ENCODE peak calls at places on chromosomes 13 and 19, in nine cellular contexts. One of them, this sample, is unnamed.

GRCh38 chr19:18883530-18884304 is 12.2 kb downstream of the CERS1 start:
- DNase-seq in stomach: no peak
- DNase-seq in IMR-90: no peak
- DNase-seq in adrenal gland: no peak
- DNase-seq in body of pancreas: no peak
- DNase-seq in tibial nerve: no peak
- DNase-seq in sigmoid colon: no peak
- DNase-seq in suprapubic skin: no peak
- DNase-seq in HCT116: no peak
- DNase-seq in this sample: no peak

GRCh38 chr19:1410136-1410786 is 2.9 kb downstream of the DAZAP1 start:
- DNase-seq in stomach: no peak
- DNase-seq in IMR-90: peak
- DNase-seq in adrenal gland: no peak
- DNase-seq in body of pancreas: peak
- DNase-seq in tibial nerve: no peak
- DNase-seq in sigmoid colon: no peak
- DNase-seq in suprapubic skin: no peak
- DNase-seq in HCT116: no peak
- DNase-seq in this sample: no peak

GRCh38 chr13:22757530-22758120 is 423.2 kb upstream of the SGCG start:
- DNase-seq in stomach: no peak
- DNase-seq in IMR-90: peak
- DNase-seq in adrenal gland: no peak
- DNase-seq in body of pancreas: no peak
- DNase-seq in tibial nerve: no peak
- DNase-seq in sigmoid colon: no peak
- DNase-seq in suprapubic skin: no peak
- DNase-seq in HCT116: no peak
- DNase-seq in this sample: no peak

GRCh38 chr19:33231511-33231910 is 5.9 kb upstream of the SLC7A10 start:
- DNase-seq in stomach: no peak
- DNase-seq in IMR-90: peak
- DNase-seq in adrenal gland: no peak
- DNase-seq in body of pancreas: no peak
- DNase-seq in tibial nerve: no peak
- DNase-seq in sigmoid colon: no peak
- DNase-seq in suprapubic skin: no peak
- DNase-seq in HCT116: no peak
- DNase-seq in this sample: no peak

GRCh38 chr19:49643466-49643865 is 1.5 kb downstream of the SCAF1 start:
- DNase-seq in stomach: no peak
- DNase-seq in IMR-90: no peak
- DNase-seq in adrenal gland: no peak
- DNase-seq in body of pancreas: no peak
- DNase-seq in tibial nerve: no peak
- DNase-seq in sigmoid colon: no peak
- DNase-seq in suprapubic skin: no peak
- DNase-seq in HCT116: no peak
- DNase-seq in this sample: no peak

GRCh38 chr19:37969695-37970094 is 62.7 kb downstream of the SIPA1L3 start:
- DNase-seq in stomach: no peak
- DNase-seq in IMR-90: no peak
- DNase-seq in adrenal gland: no peak
- DNase-seq in body of pancreas: no peak
- DNase-seq in tibial nerve: no peak
- DNase-seq in sigmoid colon: no peak
- DNase-seq in suprapubic skin: no peak
- DNase-seq in HCT116: no peak
- DNase-seq in this sample: no peak

GRCh38 chr19:6357995-6358394 is 3.3 kb upstream of the CLPP start:
- DNase-seq in stomach: no peak
- DNase-seq in IMR-90: no peak
- DNase-seq in adrenal gland: peak
- DNase-seq in body of pancreas: no peak
- DNase-seq in tibial nerve: no peak
- DNase-seq in sigmoid colon: no peak
- DNase-seq in suprapubic skin: no peak
- DNase-seq in HCT116: no peak
- DNase-seq in this sample: no peak

GRCh38 chr19:869245-870177 is 10.0 kb downstream of the CFD start:
- DNase-seq in stomach: no peak
- DNase-seq in IMR-90: peak
- DNase-seq in adrenal gland: peak
- DNase-seq in body of pancreas: peak
- DNase-seq in tibial nerve: peak
- DNase-seq in sigmoid colon: peak
- DNase-seq in suprapubic skin: no peak
- DNase-seq in HCT116: peak
- DNase-seq in this sample: peak

GRCh38 chr19:30606114-30607050 is 234.2 kb downstream of the ZNF536 start:
- DNase-seq in stomach: no peak
- DNase-seq in IMR-90: no peak
- DNase-seq in adrenal gland: no peak
- DNase-seq in body of pancreas: no peak
- DNase-seq in tibial nerve: no peak
- DNase-seq in sigmoid colon: no peak
- DNase-seq in suprapubic skin: peak
- DNase-seq in HCT116: no peak
- DNase-seq in this sample: no peak

GRCh38 chr19:48290341-48290922 is 20.6 kb downstream of the ZNF114 start:
- DNase-seq in stomach: no peak
- DNase-seq in IMR-90: peak
- DNase-seq in adrenal gland: peak
- DNase-seq in body of pancreas: no peak
- DNase-seq in tibial nerve: no peak
- DNase-seq in sigmoid colon: no peak
- DNase-seq in suprapubic skin: no peak
- DNase-seq in HCT116: no peak
- DNase-seq in this sample: no peak

GRCh38 chr13:106573855-106574254 is 5.9 kb upstream of the ARGLU1 start:
- DNase-seq in stomach: peak
- DNase-seq in IMR-90: peak
- DNase-seq in adrenal gland: no peak
- DNase-seq in body of pancreas: peak
- DNase-seq in tibial nerve: peak
- DNase-seq in sigmoid colon: peak
- DNase-seq in suprapubic skin: no peak
- DNase-seq in HCT116: no peak
- DNase-seq in this sample: peak

GRCh38 chr13:113937073-113937472 is 36.8 kb downstream of the C13orf46 start:
- DNase-seq in stomach: no peak
- DNase-seq in IMR-90: no peak
- DNase-seq in adrenal gland: no peak
- DNase-seq in body of pancreas: no peak
- DNase-seq in tibial nerve: no peak
- DNase-seq in sigmoid colon: peak
- DNase-seq in suprapubic skin: no peak
- DNase-seq in HCT116: no peak
- DNase-seq in this sample: no peak

GRCh38 chr19:11798391-11799296 is at the start of gene ZNF491:
- DNase-seq in stomach: peak
- DNase-seq in IMR-90: peak
- DNase-seq in adrenal gland: peak
- DNase-seq in body of pancreas: peak
- DNase-seq in tibial nerve: peak
- DNase-seq in sigmoid colon: peak
- DNase-seq in suprapubic skin: peak
- DNase-seq in HCT116: no peak
- DNase-seq in this sample: peak
- TF ChIP-seq POLR2A in stomach: no peak
- TF ChIP-seq POLR2A in IMR-90: peak
- TF ChIP-seq POLR2A in adrenal gland: peak
- TF ChIP-seq POLR2A in body of pancreas: peak
- TF ChIP-seq POLR2A in tibial nerve: peak
- TF ChIP-seq POLR2A in sigmoid colon: peak
- TF ChIP-seq POLR2A in suprapubic skin: peak
- TF ChIP-seq POLR2A in HCT116: no peak
- TF ChIP-seq POLR2A in this sample: no peak

GRCh38 chr13:75761373-75761772 is 125.2 kb downstream of the LMO7 start:
- DNase-seq in stomach: no peak
- DNase-seq in IMR-90: no peak
- DNase-seq in adrenal gland: no peak
- DNase-seq in body of pancreas: no peak
- DNase-seq in tibial nerve: no peak
- DNase-seq in sigmoid colon: no peak
- DNase-seq in suprapubic skin: no peak
- DNase-seq in HCT116: no peak
- DNase-seq in this sample: no peak
- H3K4me3 ChIP-seq in stomach: peak
- H3K4me3 ChIP-seq in IMR-90: peak
- H3K4me3 ChIP-seq in adrenal gland: peak
- H3K4me3 ChIP-seq in body of pancreas: no peak
- H3K4me3 ChIP-seq in tibial nerve: peak
- H3K4me3 ChIP-seq in sigmoid colon: peak
- H3K4me3 ChIP-seq in suprapubic skin: peak
- H3K4me3 ChIP-seq in HCT116: no peak
- H3K4me3 ChIP-seq in this sample: no peak

GRCh38 chr19:34506026-34506370 is 24.4 kb downstream of the WTIP start:
- DNase-seq in stomach: no peak
- DNase-seq in IMR-90: no peak
- DNase-seq in adrenal gland: no peak
- DNase-seq in body of pancreas: no peak
- DNase-seq in tibial nerve: no peak
- DNase-seq in sigmoid colon: no peak
- DNase-seq in suprapubic skin: no peak
- DNase-seq in HCT116: no peak
- DNase-seq in this sample: no peak
- TF ChIP-seq CTCF in stomach: no peak
- TF ChIP-seq CTCF in IMR-90: no peak
- TF ChIP-seq CTCF in adrenal gland: no peak
- TF ChIP-seq CTCF in body of pancreas: no peak
- TF ChIP-seq CTCF in tibial nerve: no peak
- TF ChIP-seq CTCF in sigmoid colon: no peak
- TF ChIP-seq CTCF in suprapubic skin: no peak
- TF ChIP-seq CTCF in HCT116: no peak
- TF ChIP-seq CTCF in this sample: no peak

GRCh38 chr19:2905918-2906519 is 5.3 kb downstream of the ZNF57 start:
- DNase-seq in stomach: no peak
- DNase-seq in IMR-90: no peak
- DNase-seq in adrenal gland: no peak
- DNase-seq in body of pancreas: no peak
- DNase-seq in tibial nerve: no peak
- DNase-seq in sigmoid colon: no peak
- DNase-seq in suprapubic skin: no peak
- DNase-seq in HCT116: no peak
- DNase-seq in this sample: peak

GRCh38 chr19:2896694-2897093 is 4.0 kb upstream of the ZNF57 start:
- DNase-seq in stomach: no peak
- DNase-seq in IMR-90: no peak
- DNase-seq in adrenal gland: no peak
- DNase-seq in body of pancreas: no peak
- DNase-seq in tibial nerve: no peak
- DNase-seq in sigmoid colon: no peak
- DNase-seq in suprapubic skin: no peak
- DNase-seq in HCT116: no peak
- DNase-seq in this sample: no peak

GRCh38 chr19:2902590-2903218 is 2.0 kb downstream of the ZNF57 start:
- DNase-seq in stomach: no peak
- DNase-seq in IMR-90: no peak
- DNase-seq in adrenal gland: no peak
- DNase-seq in body of pancreas: no peak
- DNase-seq in tibial nerve: no peak
- DNase-seq in sigmoid colon: no peak
- DNase-seq in suprapubic skin: no peak
- DNase-seq in HCT116: no peak
- DNase-seq in this sample: no peak

GRCh38 chr19:2900296-2901252 is at the start of gene ZNF57:
- DNase-seq in stomach: peak
- DNase-seq in IMR-90: peak
- DNase-seq in adrenal gland: peak
- DNase-seq in body of pancreas: peak
- DNase-seq in tibial nerve: peak
- DNase-seq in sigmoid colon: peak
- DNase-seq in suprapubic skin: peak
- DNase-seq in HCT116: peak
- DNase-seq in this sample: peak
- TF ChIP-seq POLR2A in stomach: no peak
- TF ChIP-seq POLR2A in IMR-90: no peak
- TF ChIP-seq POLR2A in adrenal gland: peak
- TF ChIP-seq POLR2A in body of pancreas: peak
- TF ChIP-seq POLR2A in tibial nerve: peak
- TF ChIP-seq POLR2A in sigmoid colon: peak
- TF ChIP-seq POLR2A in suprapubic skin: no peak
- TF ChIP-seq POLR2A in HCT116: peak
- TF ChIP-seq POLR2A in this sample: no peak

GRCh38 chr19:39397360-39398296 is 6.5 kb downstream of the MED29 start:
- DNase-seq in stomach: peak
- DNase-seq in IMR-90: peak
- DNase-seq in adrenal gland: peak
- DNase-seq in body of pancreas: peak
- DNase-seq in tibial nerve: peak
- DNase-seq in sigmoid colon: peak
- DNase-seq in suprapubic skin: peak
- DNase-seq in HCT116: peak
- DNase-seq in this sample: peak
- H3K4me3 ChIP-seq in stomach: peak
- H3K4me3 ChIP-seq in IMR-90: no peak
- H3K4me3 ChIP-seq in adrenal gland: peak
- H3K4me3 ChIP-seq in body of pancreas: no peak
- H3K4me3 ChIP-seq in tibial nerve: peak
- H3K4me3 ChIP-seq in sigmoid colon: no peak
- H3K4me3 ChIP-seq in suprapubic skin: peak
- H3K4me3 ChIP-seq in HCT116: no peak
- H3K4me3 ChIP-seq in this sample: no peak

GRCh38 chr13:62194371-62194770 is 778.7 kb upstream of the PCDH20 start:
- DNase-seq in stomach: no peak
- DNase-seq in IMR-90: no peak
- DNase-seq in adrenal gland: no peak
- DNase-seq in body of pancreas: no peak
- DNase-seq in tibial nerve: no peak
- DNase-seq in sigmoid colon: no peak
- DNase-seq in suprapubic skin: no peak
- DNase-seq in HCT116: no peak
- DNase-seq in this sample: no peak
- TF ChIP-seq CTCF in stomach: no peak
- TF ChIP-seq CTCF in IMR-90: no peak
- TF ChIP-seq CTCF in adrenal gland: no peak
- TF ChIP-seq CTCF in body of pancreas: no peak
- TF ChIP-seq CTCF in tibial nerve: no peak
- TF ChIP-seq CTCF in sigmoid colon: no peak
- TF ChIP-seq CTCF in suprapubic skin: no peak
- TF ChIP-seq CTCF in HCT116: no peak
- TF ChIP-seq CTCF in this sample: no peak

This sample was measured in lower leg skin.